ENCODE peak calls at places on chromosomes 11 and 22, in five cellular contexts. A is CD8-positive, alpha-beta memory T cell; X is stomach; K is IMR-90; Z is mammary epithelial cell. V is an unnamed sample. For H3K9me3, the result is how much of the 10 kb centered on the place peaks cover.

GRCh38 chr22:26429458-26430238 is 588 bp downstream of the ASPHD2 start:
- DNase-seq in A (no peak), X (no peak), K (no peak), Z (no peak), V (no peak)

GRCh38 chr11:106840993-106841392 is 177.3 kb downstream of the GUCY1A2 start:
- DNase-seq in A (no peak), X (no peak), K (no peak), Z (no peak), V (no peak)

GRCh38 chr11:44621784-44622183 is 56.3 kb downstream of the CD82 start:
- DNase-seq in A (no peak), X (peak), K (no peak), Z (no peak), V (no peak)

GRCh38 chr11:117597083-117597482 is 199.9 kb downstream of the DSCAML1 start:
- DNase-seq in A (no peak), X (no peak), K (peak), Z (peak), V (no peak)

GRCh38 chr11:45899448-45900174 is 7.5 kb downstream of the FREY1 start:
- DNase-seq in A (peak), X (peak), K (peak), Z (peak), V (peak)

GRCh38 chr11:118314985-118315384 is 10.5 kb downstream of the CD3E start:
- DNase-seq in A (no peak), X (no peak), K (no peak), Z (no peak), V (no peak)

GRCh38 chr11:96215094-96215782 is 127.8 kb downstream of the MAML2 start:
- DNase-seq in A (no peak), X (no peak), K (peak), Z (no peak), V (no peak)

GRCh38 chr11:44358713-44359112 is 48.8 kb upstream of the ALX4 start:
- DNase-seq in A (no peak), X (no peak), K (no peak), Z (no peak), V (no peak)

GRCh38 chr11:17763244-17763643 is 28.7 kb downstream of the KCNC1 start:
- DNase-seq in A (no peak), X (no peak), K (no peak), Z (no peak), V (no peak)

DNA sequence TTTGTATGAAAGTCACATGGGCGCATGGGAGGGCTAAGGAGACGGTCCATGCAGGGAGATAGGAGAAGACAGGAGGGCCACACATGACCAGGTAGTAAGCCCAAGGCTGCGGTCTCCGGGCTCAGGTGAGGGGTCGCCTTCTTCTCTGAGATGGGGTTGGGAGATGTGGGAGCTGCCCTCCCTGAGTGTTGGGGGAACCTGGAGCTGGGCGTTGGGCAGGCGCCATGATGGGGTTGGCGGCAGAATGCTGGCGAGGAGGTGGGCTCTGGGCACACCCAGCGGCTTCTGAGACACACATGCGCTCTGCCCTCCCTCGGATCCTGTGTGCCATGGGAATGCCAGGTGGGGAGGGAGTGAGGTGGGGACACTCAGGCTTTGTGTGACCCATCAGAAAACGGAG is 254.8 kb downstream of the TBC1D22A start:
- DNase-seq in A (no peak), X (peak), K (no peak), Z (no peak), V (no peak)
- H3K9me3 ChIP-seq in A (under half), X (under half), K (under half), Z (under half), V (under half)

GRCh38 chr22:49602481-49602880 is 225.2 kb downstream of the BRD1 start:
- DNase-seq in A (no peak), X (no peak), K (no peak), Z (no peak), V (no peak)

GRCh38 chr22:49606562-49606961 is 221.1 kb downstream of the BRD1 start:
- DNase-seq in A (no peak), X (no peak), K (no peak), Z (no peak), V (no peak)

GRCh38 chr22:49603016-49603415 is 224.7 kb downstream of the BRD1 start:
- DNase-seq in A (no peak), X (no peak), K (no peak), Z (no peak), V (no peak)

GRCh38 chr22:49607821-49608220 is 219.9 kb downstream of the BRD1 start:
- DNase-seq in A (no peak), X (no peak), K (no peak), Z (no peak), V (no peak)

DNA sequence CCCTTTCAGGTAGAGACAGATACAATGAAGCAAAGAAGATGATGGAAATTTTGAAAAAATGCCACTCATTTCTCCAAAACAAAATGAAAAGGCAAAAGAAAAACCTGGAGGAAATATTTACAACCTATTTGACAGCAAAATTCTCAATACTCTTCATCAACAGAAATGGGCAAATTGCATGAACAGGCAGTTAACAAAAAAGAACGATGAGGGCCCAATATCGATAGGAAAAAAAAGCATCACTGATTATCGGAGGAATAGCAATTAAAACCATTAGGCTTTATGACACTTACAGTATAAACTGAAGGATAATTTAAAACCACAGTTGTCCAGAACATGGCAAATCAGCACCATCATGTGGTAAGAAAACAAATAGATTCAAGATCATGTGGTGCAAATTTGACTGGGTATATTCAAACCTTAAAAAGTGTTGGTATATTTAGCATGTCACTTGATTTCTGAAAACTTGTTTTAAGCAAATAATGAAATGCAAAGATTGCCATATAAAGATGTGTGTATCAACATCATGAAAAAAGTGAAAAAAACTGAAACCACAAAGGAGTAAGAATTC is 222.9 kb downstream of the BRD1 start:
- DNase-seq in A (no peak), X (no peak), K (no peak), Z (no peak), V (no peak)
- H3K27ac ChIP-seq in A (no peak), X (no peak), K (no peak), Z (no peak), V (no peak)

GRCh38 chr11:114619659-114620173 is 24.1 kb upstream of the NXPE4 start:
- DNase-seq in A (no peak), X (no peak), K (no peak), Z (no peak), V (no peak)
- H3K9me3 ChIP-seq in A (under half), X (under half), K (under half), Z (under half), V (under half)

GRCh38 chr22:46770151-46770641 is 7.7 kb downstream of the TBC1D22A start:
- DNase-seq in A (no peak), X (no peak), K (no peak), Z (no peak), V (no peak)
- H3K27ac ChIP-seq in A (no peak), X (peak), K (no peak), Z (no peak), V (no peak)

GRCh38 chr22:47439643-47440265 is 677.3 kb downstream of the TBC1D22A start:
- DNase-seq in A (no peak), X (no peak), K (no peak), Z (no peak), V (no peak)
- H3K9me3 ChIP-seq in A (under half), X (half or more), K (under half), Z (under half), V (under half)

GRCh38 chr11:112016088-112016764 is 9.0 kb upstream of the DLAT start:
- DNase-seq in A (no peak), X (no peak), K (peak), Z (no peak), V (no peak)

GRCh38 chr11:112016765-112017356 is 8.3 kb upstream of the DLAT start:
- DNase-seq in A (no peak), X (no peak), K (peak), Z (peak), V (no peak)

GRCh38 chr11:112017538-112017937 is 7.7 kb upstream of the DLAT start:
- DNase-seq in A (no peak), X (no peak), K (peak), Z (no peak), V (no peak)

GRCh38 chr11:112023104-112023503 is 2.1 kb upstream of the DLAT start:
- DNase-seq in A (no peak), X (no peak), K (no peak), Z (no peak), V (no peak)

DNA sequence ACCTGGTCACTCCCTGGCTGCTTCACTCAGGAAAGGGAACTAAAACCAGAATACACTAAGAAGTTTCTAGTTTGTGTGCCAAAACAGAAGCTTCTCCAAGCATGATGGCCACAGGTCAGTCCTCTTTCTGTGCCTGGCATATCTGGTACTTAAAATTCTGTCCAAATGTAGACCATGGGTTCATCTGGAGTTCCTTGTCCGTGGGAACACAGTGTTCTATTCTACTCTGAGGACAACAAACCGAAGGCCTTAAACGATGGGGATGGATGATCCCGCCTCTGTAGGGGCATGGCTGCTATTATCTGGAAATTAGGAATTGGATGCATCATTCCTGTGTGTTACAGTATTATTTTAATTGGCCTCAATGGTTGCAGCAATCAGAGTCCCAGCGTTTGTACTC is 6.1 kb upstream of the DLAT start:
- DNase-seq in A (no peak), X (no peak), K (no peak), Z (no peak), V (no peak)
- H3K27ac ChIP-seq in A (no peak), X (no peak), K (no peak), Z (no peak), V (no peak)

V was measured in iPS DF 6.9.